ENCODE peak calls at places on chromosomes 7 and 10, in six cellular contexts. One of them, this sample, is unnamed. For H3K4me1, the result is how much of the 10 kb centered on the place peaks cover.

GRCh38 chr7:103075337-103075918 is 488 bp downstream of the ARMC10 start:
- DNase-seq in aorta: peak
- DNase-seq in small intestine: peak
- DNase-seq in body of pancreas: peak
- DNase-seq in upper lobe of left lung: peak
- DNase-seq in cardiac muscle cell: peak
- DNase-seq in this sample: peak

GRCh38 chr10:29636178-29636577 is 1.4 kb upstream of the SVIL start:
- DNase-seq in aorta: no peak
- DNase-seq in small intestine: no peak
- DNase-seq in body of pancreas: no peak
- DNase-seq in upper lobe of left lung: no peak
- DNase-seq in cardiac muscle cell: peak
- DNase-seq in this sample: peak

GRCh38 chr7:36790280-36790679 is 66.0 kb upstream of the AOAH start:
- DNase-seq in aorta: no peak
- DNase-seq in small intestine: no peak
- DNase-seq in body of pancreas: no peak
- DNase-seq in upper lobe of left lung: no peak
- DNase-seq in cardiac muscle cell: no peak
- DNase-seq in this sample: no peak

GRCh38 chr10:75619636-75620035 is 188.2 kb downstream of the LRMDA start:
- DNase-seq in aorta: no peak
- DNase-seq in small intestine: no peak
- DNase-seq in body of pancreas: no peak
- DNase-seq in upper lobe of left lung: no peak
- DNase-seq in cardiac muscle cell: no peak
- DNase-seq in this sample: no peak

GRCh38 chr10:69456880-69457693 is 5.8 kb downstream of the TSPAN15 start:
- DNase-seq in aorta: peak
- DNase-seq in small intestine: peak
- DNase-seq in body of pancreas: no peak
- DNase-seq in upper lobe of left lung: no peak
- DNase-seq in cardiac muscle cell: no peak
- DNase-seq in this sample: no peak

GRCh38 chr10:619710-620109 is 69.8 kb downstream of the DIP2C start:
- DNase-seq in aorta: no peak
- DNase-seq in small intestine: no peak
- DNase-seq in body of pancreas: no peak
- DNase-seq in upper lobe of left lung: no peak
- DNase-seq in cardiac muscle cell: no peak
- DNase-seq in this sample: no peak

GRCh38 chr7:70573202-70573810 is 558.6 kb upstream of the GALNT17 start:
- DNase-seq in aorta: no peak
- DNase-seq in small intestine: no peak
- DNase-seq in body of pancreas: no peak
- DNase-seq in upper lobe of left lung: no peak
- DNase-seq in cardiac muscle cell: no peak
- DNase-seq in this sample: no peak

GRCh38 chr7:49166441-49166840 is 242.1 kb downstream of the CDC14C start:
- DNase-seq in aorta: no peak
- DNase-seq in small intestine: no peak
- DNase-seq in body of pancreas: no peak
- DNase-seq in upper lobe of left lung: no peak
- DNase-seq in cardiac muscle cell: no peak
- DNase-seq in this sample: peak

GRCh38 chr7:21616796-21617436 is 74.1 kb downstream of the DNAH11 start:
- DNase-seq in aorta: no peak
- DNase-seq in small intestine: no peak
- DNase-seq in body of pancreas: no peak
- DNase-seq in upper lobe of left lung: no peak
- DNase-seq in cardiac muscle cell: peak
- DNase-seq in this sample: no peak

GRCh38 chr10:127976286-127976685 is 69.4 kb downstream of the PTPRE start:
- DNase-seq in aorta: no peak
- DNase-seq in small intestine: no peak
- DNase-seq in body of pancreas: no peak
- DNase-seq in upper lobe of left lung: no peak
- DNase-seq in cardiac muscle cell: peak
- DNase-seq in this sample: no peak
- H3K4me3 ChIP-seq in aorta: no peak
- H3K4me3 ChIP-seq in small intestine: no peak
- H3K4me3 ChIP-seq in body of pancreas: no peak
- H3K4me3 ChIP-seq in upper lobe of left lung: no peak
- H3K4me3 ChIP-seq in cardiac muscle cell: no peak
- H3K4me3 ChIP-seq in this sample: no peak

GRCh38 chr10:80498039-80498832 is 39.5 kb upstream of the SH2D4B start:
- DNase-seq in aorta: no peak
- DNase-seq in small intestine: no peak
- DNase-seq in body of pancreas: no peak
- DNase-seq in upper lobe of left lung: no peak
- DNase-seq in cardiac muscle cell: no peak
- DNase-seq in this sample: no peak
- H3K4me1 ChIP-seq in aorta: under half
- H3K4me1 ChIP-seq in small intestine: under half
- H3K4me1 ChIP-seq in body of pancreas: half or more
- H3K4me1 ChIP-seq in upper lobe of left lung: half or more
- H3K4me1 ChIP-seq in cardiac muscle cell: under half
- H3K4me1 ChIP-seq in this sample: under half

GRCh38 chr7:104985259-104985617 is 28.8 kb upstream of the KMT2E start:
- DNase-seq in aorta: no peak
- DNase-seq in small intestine: no peak
- DNase-seq in body of pancreas: no peak
- DNase-seq in upper lobe of left lung: no peak
- DNase-seq in cardiac muscle cell: no peak
- DNase-seq in this sample: no peak
- H3K4me3 ChIP-seq in aorta: no peak
- H3K4me3 ChIP-seq in small intestine: no peak
- H3K4me3 ChIP-seq in body of pancreas: no peak
- H3K4me3 ChIP-seq in upper lobe of left lung: no peak
- H3K4me3 ChIP-seq in cardiac muscle cell: no peak
- H3K4me3 ChIP-seq in this sample: no peak

GRCh38 chr10:35150335-35150734 is 23.7 kb downstream of the CREM start:
- DNase-seq in aorta: no peak
- DNase-seq in small intestine: no peak
- DNase-seq in body of pancreas: no peak
- DNase-seq in upper lobe of left lung: no peak
- DNase-seq in cardiac muscle cell: no peak
- DNase-seq in this sample: no peak
- H3K4me1 ChIP-seq in aorta: under half
- H3K4me1 ChIP-seq in small intestine: under half
- H3K4me1 ChIP-seq in body of pancreas: under half
- H3K4me1 ChIP-seq in upper lobe of left lung: under half
- H3K4me1 ChIP-seq in cardiac muscle cell: half or more
- H3K4me1 ChIP-seq in this sample: under half

DNA sequence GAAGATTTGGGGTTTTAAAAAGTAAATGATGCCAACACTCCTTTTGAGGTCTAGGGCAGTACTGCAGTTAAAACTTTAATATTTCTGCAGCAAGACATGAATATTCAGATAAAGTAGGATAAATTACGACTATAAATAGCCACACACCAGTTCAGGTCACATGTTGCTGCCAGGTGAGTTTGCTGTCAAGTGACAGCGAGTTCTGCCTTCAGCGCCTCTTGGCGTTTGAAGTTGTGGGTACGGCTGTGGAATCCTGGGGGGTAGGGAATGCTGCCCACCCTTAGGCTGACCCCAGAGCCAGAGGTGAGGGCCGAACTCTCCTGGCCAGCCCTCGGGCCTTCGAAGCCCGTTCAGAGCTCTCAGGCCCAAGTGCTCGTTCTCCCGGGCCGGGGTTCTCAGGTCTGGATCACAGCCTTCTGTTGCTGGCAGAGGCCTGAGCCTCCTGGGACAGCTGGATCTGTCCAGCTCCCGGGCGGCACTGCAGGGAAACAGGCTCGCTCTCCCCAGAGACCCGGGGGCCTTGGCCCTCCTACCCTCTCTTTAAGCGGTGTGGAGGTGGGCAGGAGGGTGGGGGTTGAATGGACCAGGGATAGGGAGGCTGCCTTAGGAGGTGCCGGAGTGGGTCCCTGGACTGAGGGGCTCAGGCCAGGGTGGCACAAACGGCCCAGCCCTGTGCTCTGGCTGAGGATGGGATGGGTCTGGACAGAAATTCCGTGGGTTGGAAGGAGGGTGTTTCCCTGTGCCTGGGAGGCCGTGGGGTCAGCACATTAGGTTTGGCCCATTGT is 5.4 kb downstream of the BRI3 start:
- DNase-seq in aorta: no peak
- DNase-seq in small intestine: no peak
- DNase-seq in body of pancreas: peak
- DNase-seq in upper lobe of left lung: peak
- DNase-seq in cardiac muscle cell: no peak
- DNase-seq in this sample: no peak
- H3K4me3 ChIP-seq in aorta: no peak
- H3K4me3 ChIP-seq in small intestine: no peak
- H3K4me3 ChIP-seq in body of pancreas: no peak
- H3K4me3 ChIP-seq in upper lobe of left lung: peak
- H3K4me3 ChIP-seq in cardiac muscle cell: no peak
- H3K4me3 ChIP-seq in this sample: no peak

GRCh38 chr7:55071411-55072188 is 52.8 kb downstream of the EGFR start:
- DNase-seq in aorta: no peak
- DNase-seq in small intestine: no peak
- DNase-seq in body of pancreas: no peak
- DNase-seq in upper lobe of left lung: no peak
- DNase-seq in cardiac muscle cell: peak
- DNase-seq in this sample: no peak
- H3K4me1 ChIP-seq in aorta: under half
- H3K4me1 ChIP-seq in small intestine: under half
- H3K4me1 ChIP-seq in body of pancreas: half or more
- H3K4me1 ChIP-seq in upper lobe of left lung: half or more
- H3K4me1 ChIP-seq in cardiac muscle cell: under half
- H3K4me1 ChIP-seq in this sample: under half

GRCh38 chr7:95622001-95622549 is 25.8 kb upstream of the PDK4 start:
- DNase-seq in aorta: no peak
- DNase-seq in small intestine: no peak
- DNase-seq in body of pancreas: no peak
- DNase-seq in upper lobe of left lung: no peak
- DNase-seq in cardiac muscle cell: no peak
- DNase-seq in this sample: no peak

GRCh38 chr7:95621404-95621803 is 25.1 kb upstream of the PDK4 start:
- DNase-seq in aorta: no peak
- DNase-seq in small intestine: no peak
- DNase-seq in body of pancreas: peak
- DNase-seq in upper lobe of left lung: no peak
- DNase-seq in cardiac muscle cell: no peak
- DNase-seq in this sample: no peak

GRCh38 chr7:95622859-95623258 is 26.5 kb upstream of the PDK4 start:
- DNase-seq in aorta: no peak
- DNase-seq in small intestine: no peak
- DNase-seq in body of pancreas: no peak
- DNase-seq in upper lobe of left lung: no peak
- DNase-seq in cardiac muscle cell: no peak
- DNase-seq in this sample: no peak

GRCh38 chr7:95619517-95619916 is 23.2 kb upstream of the PDK4 start:
- DNase-seq in aorta: no peak
- DNase-seq in small intestine: no peak
- DNase-seq in body of pancreas: no peak
- DNase-seq in upper lobe of left lung: no peak
- DNase-seq in cardiac muscle cell: no peak
- DNase-seq in this sample: no peak

DNA sequence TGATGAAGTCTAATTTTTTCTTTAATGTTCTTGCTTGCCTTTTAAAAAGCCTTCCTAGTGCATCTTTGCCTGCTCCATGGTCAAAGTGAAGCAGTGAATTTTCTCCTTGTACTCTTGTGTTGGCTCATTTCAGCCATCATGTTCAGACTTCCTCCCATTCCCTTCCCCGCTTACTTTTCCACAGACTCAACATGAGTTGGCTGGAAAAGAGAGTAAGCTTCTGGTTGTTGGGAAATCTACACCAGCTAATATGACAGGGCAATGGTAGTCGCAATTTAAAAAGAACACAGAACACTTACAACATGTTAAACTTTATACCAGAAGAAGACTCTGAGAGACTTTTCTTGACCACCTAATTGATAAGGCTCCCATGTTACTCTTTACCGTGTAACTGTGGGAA is 24.3 kb upstream of the PDK4 start:
- DNase-seq in aorta: no peak
- DNase-seq in small intestine: no peak
- DNase-seq in body of pancreas: no peak
- DNase-seq in upper lobe of left lung: no peak
- DNase-seq in cardiac muscle cell: no peak
- DNase-seq in this sample: no peak
- H3K4me3 ChIP-seq in aorta: no peak
- H3K4me3 ChIP-seq in small intestine: no peak
- H3K4me3 ChIP-seq in body of pancreas: no peak
- H3K4me3 ChIP-seq in upper lobe of left lung: no peak
- H3K4me3 ChIP-seq in cardiac muscle cell: no peak
- H3K4me3 ChIP-seq in this sample: no peak